ENCODE peak calls at places on chromosomes 1 and 21, in seven cellular contexts. H, P, F, C, K, B and N are unnamed samples.
A peak's percentile ranks its signal among the peaks of the same experiment; 100 is the strongest.

GRCh38 chr1:48776400-48777218 is at the start of gene BEND5:
- DNase-seq in H (peak; percentile 18), P (no peak), F (no peak), C (peak; percentile 78), K (peak; percentile 87), B (peak; percentile 30), N (peak; percentile 91)

GRCh38 chr1:50105430-50105829 is 3.3 kb upstream of the ELAVL4 start:
- DNase-seq in H (peak; percentile 25), P (no peak), F (no peak), C (no peak), K (peak; percentile 69), B (no peak), N (no peak)

GRCh38 chr1:20255666-20256065 is 35.0 kb upstream of the VWA5B1 start:
- DNase-seq in H (peak; percentile 78), P (no peak), F (no peak), C (peak; percentile 87), K (no peak), B (peak; percentile 45), N (no peak)

GRCh38 chr1:20698195-20698910 is 19.5 kb downstream of the KIF17 start:
- DNase-seq in H (peak; percentile 80), P (no peak), F (no peak), C (peak; percentile 41), K (no peak), B (peak; percentile 70), N (no peak)

GRCh38 chr1:20185834-20186782 is at the start of the genes PLA2G2C and UBXN10:
- DNase-seq in H (no peak), P (no peak), F (no peak), C (peak; percentile 65), K (peak; percentile 85), B (peak; percentile 23), N (peak; percentile 67)

GRCh38 chr1:77412069-77412793 is 130.4 kb downstream of the AK5 start:
- DNase-seq in H (peak; percentile 92), P (no peak), F (no peak), C (no peak), K (no peak), B (peak; percentile 48), N (no peak)

GRCh38 chr1:182183606-182184005 is 122.1 kb upstream of the ZNF648 start:
- DNase-seq in H (peak; percentile 14), P (no peak), F (no peak), C (no peak), K (no peak), B (no peak), N (no peak)

GRCh38 chr21:44985441-44986401 is 45.9 kb downstream of the SLX9 start:
- DNase-seq in H (no peak), P (no peak), F (no peak), C (no peak), K (no peak), B (no peak), N (no peak)

GRCh38 chr1:159598196-159598595 is 10.6 kb downstream of the APCS start:
- DNase-seq in H (peak; percentile 92), P (no peak), F (no peak), C (no peak), K (peak; percentile 51), B (peak; percentile 80), N (no peak)

GRCh38 chr21:45220106-45220505 is 67.6 kb downstream of the POFUT2 start:
- DNase-seq in H (no peak), P (no peak), F (no peak), C (no peak), K (no peak), B (no peak), N (no peak)

GRCh38 chr1:147078606-147079399 is 93.5 kb downstream of the PRKAB2 start:
- DNase-seq in H (no peak), P (no peak), F (no peak), C (no peak), K (peak; percentile 40), B (no peak), N (no peak)

GRCh38 chr21:35019631-35020032 is 29.5 kb downstream of the RUNX1 start:
- DNase-seq in H (peak; percentile 73), P (no peak), F (no peak), C (peak; percentile 80), K (no peak), B (no peak), N (no peak)

GRCh38 chr1:13754510-13755103 is 54.6 kb downstream of the PRDM2 start:
- DNase-seq in H (peak; percentile 10), P (no peak), F (no peak), C (no peak), K (no peak), B (peak; percentile 81), N (no peak)

GRCh38 chr1:89005286-89006151 is 13.1 kb upstream of the KYAT3 start:
- DNase-seq in H (no peak), P (no peak), F (no peak), C (no peak), K (no peak), B (no peak), N (no peak)

GRCh38 chr1:204725821-204726448 is 40.4 kb upstream of the LRRN2 start:
- DNase-seq in H (peak; percentile 89), P (no peak), F (peak; percentile 4), C (peak; percentile 41), K (no peak), B (no peak), N (no peak)

GRCh38 chr1:198391666-198392065 is 148.8 kb downstream of the ATP6V1G3 start:
- DNase-seq in H (no peak), P (no peak), F (no peak), C (no peak), K (no peak), B (no peak), N (no peak)

GRCh38 chr1:94095744-94096469 is 25.0 kb downstream of the ABCA4 start:
- DNase-seq in H (no peak), P (no peak), F (no peak), C (no peak), K (no peak), B (peak; percentile 80), N (no peak)

GRCh38 chr21:45050786-45051489 is 23.4 kb upstream of the ADARB1 start:
- DNase-seq in H (peak; percentile 67), P (no peak), F (no peak), C (peak; percentile 61), K (no peak), B (peak; percentile 97), N (no peak)

GRCh38 chr1:151051356-151052009 is 3.9 kb downstream of the C1orf56 start:
- DNase-seq in H (no peak), P (no peak), F (no peak), C (no peak), K (no peak), B (no peak), N (no peak)

GRCh38 chr21:32046191-32046590 is 173.4 kb downstream of the HUNK start:
- DNase-seq in H (no peak), P (no peak), F (no peak), C (no peak), K (no peak), B (no peak), N (no peak)

GRCh38 chr1:219837994-219838294 is 90.4 kb downstream of the SLC30A10 start:
- DNase-seq in H (no peak), P (no peak), F (no peak), C (no peak), K (no peak), B (no peak), N (no peak)

GRCh38 chr1:147585640-147586383 is 44.5 kb downstream of the BCL9 start:
- DNase-seq in H (no peak), P (no peak), F (no peak), C (peak; percentile 16), K (no peak), B (peak; percentile 33), N (no peak)

GRCh38 chr1:157844084-157844830 is 2.6 kb upstream of the CD5L start:
- DNase-seq in H (no peak), P (no peak), F (no peak), C (no peak), K (no peak), B (no peak), N (no peak)

GRCh38 chr1:25458550-25459298 is 28.0 kb downstream of the MACO1 start:
- DNase-seq in H (no peak), P (no peak), F (no peak), C (no peak), K (no peak), B (no peak), N (no peak)

GRCh38 chr1:234613128-234613875 is 3.3 kb upstream of the IRF2BP2 start:
- DNase-seq in H (no peak), P (no peak), F (no peak), C (peak; percentile 66), K (no peak), B (peak; percentile 91), N (no peak)

DNA sequence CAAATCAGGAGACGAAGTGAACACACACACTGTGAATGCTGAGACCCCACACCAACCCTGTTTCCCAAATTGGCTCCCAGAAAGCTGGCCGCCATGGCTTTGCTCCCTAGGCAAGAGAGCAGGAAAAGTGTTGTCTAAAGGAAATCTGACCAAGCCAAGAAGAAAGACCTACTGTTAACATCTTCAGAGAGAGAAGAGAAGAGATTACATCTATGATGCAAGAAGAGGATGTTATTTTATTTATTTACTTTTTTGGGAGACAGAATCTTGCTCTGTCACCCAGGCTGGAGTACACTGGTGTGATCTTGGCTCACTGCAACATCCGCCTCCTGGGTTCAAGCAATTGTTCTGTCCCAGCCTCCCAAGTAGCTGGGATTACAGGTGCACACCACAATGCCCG is 21.7 kb downstream of the HMGN2 start:
- DNase-seq in H (no peak), P (no peak), F (no peak), C (no peak), K (no peak), B (no peak), N (no peak)
- TF ChIP-seq EZH2 in H (no peak), P (no peak), F (no peak), C (no peak), K (no peak), B (no peak), N (no peak)

GRCh38 chr1:60978421-60979357 is 103.7 kb upstream of the NFIA start:
- DNase-seq in H (peak; percentile 64), P (peak; percentile 45), F (no peak), C (peak; percentile 46), K (peak; percentile 67), B (peak; percentile 58), N (no peak)
- TF ChIP-seq EZH2phosphoT487 in H (no peak), P (no peak), F (no peak), C (no peak), K (no peak), B (no peak), N (no peak)

GRCh38 chr1:41381691-41382530 is 20.7 kb downstream of the FOXO6 start:
- DNase-seq in H (peak; percentile 72), P (no peak), F (peak; percentile 42), C (peak; percentile 63), K (peak; percentile 68), B (peak; percentile 65), N (peak; percentile 78)

GRCh38 chr1:41380979-41381690 is 19.9 kb downstream of the FOXO6 start:
- DNase-seq in H (no peak), P (no peak), F (peak; percentile 18), C (peak; percentile 59), K (no peak), B (peak; percentile 33), N (peak; percentile 57)

GRCh38 chr1:41384579-41384978 is 23.3 kb downstream of the FOXO6 start:
- DNase-seq in H (no peak), P (no peak), F (no peak), C (no peak), K (no peak), B (no peak), N (no peak)

GRCh38 chr1:41382531-41383090 is 21.4 kb downstream of the FOXO6 start:
- DNase-seq in H (peak; percentile 53), P (no peak), F (peak; percentile 22), C (peak; percentile 65), K (peak; percentile 68), B (peak; percentile 58), N (peak; percentile 50)

GRCh38 chr1:41383094-41383852 is 22.0 kb downstream of the FOXO6 start:
- DNase-seq in H (peak; percentile 73), P (no peak), F (no peak), C (no peak), K (peak; percentile 68), B (peak; percentile 62), N (peak; percentile 52)
- TF ChIP-seq EZH2 in H (no peak), P (no peak), F (no peak), C (peak; percentile 78), K (peak; percentile 60), B (no peak), N (peak; percentile 98)

GRCh38 chr1:11878891-11879190 is 20.1 kb upstream of the NPPB start:
- DNase-seq in H (no peak), P (no peak), F (no peak), C (no peak), K (no peak), B (no peak), N (no peak)
- TF ChIP-seq EZH2phosphoT487 in H (no peak), P (no peak), F (no peak), C (no peak), K (no peak), B (no peak), N (no peak)